ENCODE peak calls at places on chromosome 12, in ten cellular contexts. N is psoas muscle, S is BE2C, P is HCT116, U is neural progenitor cell, J is pancreas, Y is H1, R is esophagus squamous epithelium, L is left ventricle myocardium inferior, M is OCI-LY7. T is an unnamed sample.

GRCh38 chr12:38745601-38746000 is 159.8 kb downstream of the CPNE8 start:
- DNase-seq in Y (no peak), N (no peak), S (no peak), P (no peak), U (peak), R (no peak), M (no peak), L (no peak), J (no peak), T (no peak)

GRCh38 chr12:113247123-113248045 is 26.1 kb downstream of the TPCN1 start:
- DNase-seq in L (no peak), M (no peak), P (no peak), R (no peak), N (no peak), J (no peak), S (no peak), Y (no peak), U (no peak), T (no peak)

GRCh38 chr12:42237052-42237852 is 796 bp downstream of the YAF2 start:
- DNase-seq in R (peak), J (peak), M (peak), L (peak), U (peak), P (peak), Y (peak), N (peak), S (peak), T (peak)

GRCh38 chr12:92927055-92927435 is 2.0 kb downstream of the EEA1 start:
- DNase-seq in R (no peak), J (no peak), L (no peak), Y (no peak), U (peak), P (no peak), S (peak), M (no peak), N (peak), T (no peak)

GRCh38 chr12:65720136-65720535 is 104.1 kb upstream of the HMGA2 start:
- DNase-seq in R (no peak), Y (no peak), N (no peak), J (no peak), P (peak), L (no peak), M (no peak), U (no peak), S (no peak), T (peak)

GRCh38 chr12:49550853-49551252 is 12.0 kb downstream of the KCNH3 start:
- DNase-seq in N (no peak), L (no peak), P (no peak), R (no peak), J (no peak), U (no peak), S (no peak), M (no peak), Y (no peak), T (no peak)

GRCh38 chr12:111693818-111694217 is 8.0 kb downstream of the ACAD10 start:
- DNase-seq in Y (no peak), P (no peak), R (no peak), L (no peak), J (no peak), N (no peak), M (no peak), U (no peak), S (no peak), T (no peak)

GRCh38 chr12:4449862-4450222 is 4.2 kb upstream of the FGF6 start:
- DNase-seq in U (no peak), N (no peak), R (no peak), S (no peak), P (no peak), M (no peak), Y (no peak), L (no peak), J (peak), T (peak)

GRCh38 chr12:52915637-52916036 is 10.8 kb upstream of the KRT8 start:
- DNase-seq in R (no peak), P (no peak), Y (no peak), S (no peak), M (no peak), J (no peak), U (no peak), N (no peak), L (no peak), T (no peak)

GRCh38 chr12:111068281-111068680 is 147.9 kb upstream of the MYL2 start:
- DNase-seq in J (no peak), N (no peak), R (no peak), P (no peak), Y (no peak), S (no peak), M (no peak), L (no peak), U (peak), T (no peak)

GRCh38 chr12:42126963-42127362 is 17.7 kb downstream of the GXYLT1 start:
- DNase-seq in N (no peak), Y (no peak), S (no peak), R (no peak), P (no peak), L (no peak), J (no peak), U (no peak), M (no peak), T (no peak)

GRCh38 chr12:16062611-16063010 is 151.5 kb downstream of the DERA start:
- DNase-seq in M (no peak), P (no peak), U (no peak), N (no peak), S (no peak), J (no peak), R (no peak), L (no peak), Y (no peak), T (no peak)

GRCh38 chr12:89263153-89263552 is 89.1 kb downstream of the DUSP6 start:
- DNase-seq in N (no peak), M (no peak), U (no peak), P (no peak), Y (no peak), L (no peak), J (no peak), R (no peak), S (no peak), T (no peak)

GRCh38 chr12:14167005-14167628 is 185.7 kb upstream of the GRIN2B start:
- DNase-seq in J (no peak), S (peak), R (no peak), Y (peak), M (peak), N (no peak), L (no peak), U (peak), P (peak), T (peak)

GRCh38 chr12:20520572-20520971 is 152.2 kb downstream of the PDE3A start:
- DNase-seq in N (no peak), L (no peak), S (no peak), P (no peak), M (no peak), Y (no peak), U (no peak), R (no peak), J (no peak), T (no peak)

GRCh38 chr12:49647827-49648721 is 24.7 kb downstream of the PRPF40B start:
- DNase-seq in M (no peak), U (no peak), L (no peak), P (no peak), R (no peak), Y (no peak), N (no peak), J (peak), S (no peak), T (no peak)

GRCh38 chr12:8636581-8636980 is 23.9 kb upstream of the AICDA start:
- DNase-seq in S (no peak), M (no peak), L (no peak), J (no peak), P (no peak), Y (no peak), U (no peak), N (no peak), R (no peak), T (no peak)

GRCh38 chr12:64696065-64696741 is 63.0 kb downstream of the GNS start:
- DNase-seq in P (no peak), Y (no peak), S (no peak), J (no peak), U (no peak), M (peak), L (no peak), N (no peak), R (no peak), T (no peak)

GRCh38 chr12:101697930-101698781 is 716 bp downstream of the CHPT1 start:
- DNase-seq in U (no peak), R (no peak), S (peak), J (peak), P (no peak), L (peak), N (peak), M (peak), Y (no peak), T (no peak)

GRCh38 chr12:6141048-6141447 is 16.6 kb upstream of the VWF start:
- DNase-seq in L (no peak), S (no peak), N (no peak), U (no peak), Y (no peak), M (peak), R (no peak), P (no peak), J (no peak), T (no peak)

GRCh38 chr12:1494856-1495255 is 99.5 kb downstream of the FBXL14 start:
- DNase-seq in S (no peak), N (no peak), M (no peak), U (no peak), J (no peak), L (no peak), P (no peak), R (no peak), Y (peak), T (no peak)

GRCh38 chr12:52916225-52916624 is 11.3 kb upstream of the KRT8 start:
- DNase-seq in U (no peak), N (no peak), M (no peak), L (no peak), R (no peak), P (no peak), Y (no peak), S (no peak), J (no peak), T (no peak)

GRCh38 chr12:12265035-12265434 is 1.8 kb downstream of the LRP6 start:
- DNase-seq in N (no peak), U (no peak), J (no peak), M (no peak), R (no peak), Y (no peak), L (no peak), P (no peak), S (no peak), T (no peak)

GRCh38 chr12:12266389-12266872 is 413 bp downstream of the LRP6 start:
- DNase-seq in J (no peak), P (no peak), L (peak), U (peak), M (no peak), N (no peak), S (peak), Y (no peak), R (no peak), T (no peak)

GRCh38 chr12:12266873-12267634 is at the start of gene LRP6:
- DNase-seq in J (peak), P (peak), R (no peak), S (peak), L (peak), N (peak), Y (peak), M (peak), U (peak), T (peak)

GRCh38 chr12:12265571-12266388 is 1.1 kb downstream of the LRP6 start:
- DNase-seq in U (no peak), Y (no peak), N (no peak), M (peak), L (no peak), R (no peak), S (no peak), P (no peak), J (no peak), T (no peak)

DNA sequence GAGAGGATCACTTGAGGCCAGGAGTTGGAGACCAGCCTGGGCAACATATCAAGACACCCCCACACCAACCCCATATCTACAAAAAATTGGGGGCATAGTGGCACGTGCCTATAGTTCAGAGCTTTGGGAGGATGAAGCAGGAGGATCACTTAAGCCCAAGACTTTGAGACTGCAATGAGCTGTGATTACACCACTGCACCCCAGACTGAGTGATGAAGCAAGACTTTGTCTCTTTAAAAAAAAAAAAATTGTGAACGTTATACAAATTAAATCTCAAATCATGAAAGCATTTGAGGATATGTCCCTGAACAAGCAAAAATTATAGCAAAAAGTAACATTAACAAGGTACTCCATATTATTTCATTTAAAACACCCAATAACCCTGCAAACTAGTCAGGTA is 2.9 kb downstream of the LRP6 start:
- DNase-seq in M (no peak), R (no peak), S (no peak), N (no peak), L (no peak), U (no peak), J (no peak), Y (no peak), P (no peak), T (no peak)
- H3K4me3 ChIP-seq in M (no peak), R (no peak), S (no peak), N (no peak), L (no peak), U (peak), J (no peak), Y (peak), P (no peak), T (no peak)

GRCh38 chr12:7158866-7159600 is 28.9 kb downstream of the CLSTN3 start:
- DNase-seq in M (no peak), U (no peak), Y (no peak), L (no peak), S (no peak), J (no peak), P (no peak), N (no peak), R (no peak), T (no peak)

GRCh38 chr12:7161811-7162210 is 27.7 kb upstream of the PEX5 start:
- DNase-seq in R (no peak), M (no peak), U (no peak), Y (no peak), J (no peak), N (no peak), L (no peak), S (no peak), P (no peak), T (no peak)

GRCh38 chr12:7160183-7160582 is 29.3 kb upstream of the PEX5 start:
- DNase-seq in Y (no peak), N (no peak), J (no peak), R (no peak), S (no peak), L (no peak), M (no peak), U (no peak), P (no peak), T (no peak)

GRCh38 chr12:7161327-7161726 is 28.2 kb upstream of the PEX5 start:
- DNase-seq in S (no peak), M (no peak), R (no peak), P (no peak), J (no peak), N (no peak), U (no peak), Y (no peak), L (no peak), T (no peak)

DNA sequence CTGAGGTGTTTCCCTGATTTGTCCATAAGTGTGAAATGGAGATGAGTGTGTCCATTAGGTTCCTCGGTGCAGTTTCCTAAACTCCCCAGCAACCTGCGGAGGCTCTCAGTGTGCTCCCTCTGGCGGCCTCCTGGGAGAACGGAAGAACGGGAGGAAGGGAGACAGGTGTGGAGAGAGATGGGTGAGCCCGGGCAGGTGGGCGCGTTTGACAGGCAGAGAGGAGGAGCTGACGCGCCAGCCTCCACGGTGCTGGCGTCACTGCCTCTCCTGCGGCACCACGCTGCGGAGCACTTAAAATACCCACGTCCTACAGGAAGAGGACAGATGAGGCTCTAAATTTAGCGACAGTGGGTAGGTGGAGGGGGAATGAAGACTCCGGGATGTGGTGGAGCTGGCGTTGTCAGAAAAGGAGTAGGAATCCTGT is 26.8 kb upstream of the PEX5 start:
- DNase-seq in J (peak), P (peak), R (no peak), M (no peak), L (no peak), U (peak), N (no peak), Y (peak), S (no peak), T (no peak)
- TF ChIP-seq CTCF in J (peak), P (peak), R (peak), M (peak), L (peak), U (peak), N (peak), Y (peak), S (peak), T (peak)

GRCh38 chr12:46364777-46365580 is 7.6 kb downstream of the SLC38A2 start:
- DNase-seq in N (no peak), J (no peak), Y (no peak), M (no peak), R (no peak), U (no peak), P (no peak), S (no peak), L (no peak), T (no peak)
- H3K4me3 ChIP-seq in N (peak), J (peak), Y (no peak), M (no peak), R (no peak), U (no peak), P (no peak), S (no peak), L (peak), T (no peak)

GRCh38 chr12:18320036-18320617 is 58.8 kb downstream of the PIK3C2G start:
- DNase-seq in L (no peak), M (peak), Y (no peak), U (peak), P (peak), R (no peak), S (peak), N (no peak), J (no peak), T (peak)
- TF ChIP-seq CTCF in L (peak), M (peak), Y (no peak), U (peak), P (peak), R (peak), S (peak), N (no peak), J (peak), T (peak)

T was measured in HFF-Myc.